ENCODE peak calls at places on chromosomes 12 and 14, in seven cellular contexts. E is cardiac fibroblast; Q is heart left ventricle; U is stimulated activated CD8-positive, alpha-beta memory T cell treated with anti-CD3 and anti-CD28 coated beads, Interleukin-4, amount 100 ng/mL, for 1 hour; K is gastrocnemius medialis; O is bronchial epithelial cell; W is NCI-H460. N is an unnamed sample.

GRCh38 chr12:125533434-125534029 is 468.3 kb downstream of the AACS start:
- DNase-seq in U (no peak), Q (peak; percentile 25), O (no peak), K (no peak), W (peak; percentile 18), E (no peak), N (peak; percentile 4)

GRCh38 chr14:71063351-71063750 is 156.1 kb downstream of the PCNX1 start:
- DNase-seq in O (peak; percentile 13), Q (no peak), U (no peak), K (no peak), W (peak; percentile 21), E (no peak), N (no peak)

GRCh38 chr12:13181375-13182070 is 15.0 kb upstream of the EMP1 start:
- DNase-seq in Q (no peak), O (no peak), K (no peak), W (no peak), U (no peak), E (no peak), N (no peak)

GRCh38 chr12:55929306-55929791 is 1.6 kb upstream of the DGKA start:
- DNase-seq in K (peak; percentile 21), W (no peak), O (no peak), U (peak; percentile 70), Q (no peak), E (no peak), N (no peak)

GRCh38 chr14:79369359-79370332 is 841.7 kb downstream of the DIO2 start:
- DNase-seq in E (peak; percentile 95), W (peak; percentile 81), K (no peak), Q (no peak), U (no peak), O (peak; percentile 98), N (peak; percentile 6)

GRCh38 chr12:42641231-42641630 is 51.7 kb upstream of the PRICKLE1 start:
- DNase-seq in U (no peak), W (no peak), K (no peak), Q (no peak), E (peak; percentile 18), O (no peak), N (no peak)

GRCh38 chr14:99702115-99702514 is 18.0 kb downstream of the CYP46A1 start:
- DNase-seq in E (no peak), W (no peak), O (no peak), U (no peak), Q (no peak), K (no peak), N (no peak)

GRCh38 chr14:93085916-93086315 is 29.8 kb downstream of the ITPK1 start:
- DNase-seq in E (no peak), U (no peak), K (no peak), O (peak; percentile 83), W (peak; percentile 41), Q (no peak), N (no peak)

GRCh38 chr14:22403286-22403685 is 185.7 kb downstream of the DAD1 start:
- DNase-seq in Q (no peak), U (no peak), O (no peak), W (no peak), K (no peak), E (no peak), N (peak; percentile 71)

GRCh38 chr12:561908-562593 is 101.2 kb downstream of the NINJ2 start:
- DNase-seq in O (no peak), K (peak; percentile 55), E (no peak), W (no peak), U (no peak), Q (peak; percentile 75), N (no peak)

GRCh38 chr12:131124487-131125280 is 171.0 kb downstream of the ADGRD1 start:
- DNase-seq in U (no peak), Q (no peak), E (no peak), O (no peak), K (no peak), W (no peak), N (no peak)

GRCh38 chr12:91924827-91925226 is 220.8 kb downstream of the BTG1 start:
- DNase-seq in W (no peak), U (no peak), K (no peak), Q (no peak), O (no peak), E (no peak), N (no peak)

GRCh38 chr14:104214411-104214810 is 76.0 kb downstream of the KIF26A start:
- DNase-seq in Q (no peak), U (no peak), O (no peak), K (no peak), W (no peak), E (no peak), N (no peak)

GRCh38 chr12:59077153-59077930 is 157.0 kb upstream of the LRIG3 start:
- DNase-seq in O (peak; percentile 94), E (peak; percentile 77), W (no peak), Q (no peak), K (no peak), U (no peak), N (peak; percentile 52)

GRCh38 chr14:36313898-36314297 is 6.5 kb downstream of the MBIP start:
- DNase-seq in Q (no peak), O (peak; percentile 29), E (no peak), K (no peak), U (no peak), W (no peak), N (no peak)

GRCh38 chr12:121568971-121569808 is 11.6 kb downstream of the KDM2B start:
- DNase-seq in W (no peak), E (peak; percentile 69), K (peak; percentile 41), Q (peak; percentile 63), U (no peak), O (no peak), N (peak; percentile 93)

GRCh38 chr12:52037248-52037861 is 13.9 kb upstream of the NR4A1 start:
- DNase-seq in E (peak; percentile 74), Q (peak; percentile 70), W (no peak), U (no peak), O (no peak), K (peak; percentile 62), N (no peak)

GRCh38 chr14:95317817-95318343 is 1.8 kb downstream of the CLMN start:
- DNase-seq in E (no peak), K (no peak), U (no peak), W (no peak), Q (no peak), O (no peak), N (no peak)

GRCh38 chr12:124498178-124498869 is 69.1 kb downstream of the NCOR2 start:
- DNase-seq in E (peak; percentile 94), O (no peak), K (no peak), W (no peak), Q (no peak), U (no peak), N (no peak)

GRCh38 chr14:21704340-21704737 is 30.7 kb upstream of the OR4E1 start:
- DNase-seq in W (no peak), O (no peak), Q (no peak), E (no peak), U (no peak), K (no peak), N (no peak)

GRCh38 chr12:8662592-8662991 is at the start of gene MFAP5:
- DNase-seq in K (peak; percentile 51), U (no peak), W (no peak), O (peak; percentile 72), Q (peak; percentile 34), E (peak; percentile 75), N (peak; percentile 91)

GRCh38 chr12:26114720-26115406 is 10.0 kb downstream of the BHLHE41 start:
- DNase-seq in K (no peak), O (no peak), E (no peak), U (no peak), W (no peak), Q (no peak), N (no peak)

GRCh38 chr12:79371226-79371625 is 319.5 kb downstream of the PAWR start:
- DNase-seq in U (no peak), E (no peak), O (no peak), W (no peak), K (no peak), Q (no peak), N (no peak)

GRCh38 chr12:104736307-104736706 is 221.8 kb downstream of the SLC41A2 start:
- DNase-seq in Q (no peak), O (no peak), W (no peak), K (no peak), E (peak; percentile 89), U (no peak), N (no peak)

GRCh38 chr12:57864382-57864781 is 17.9 kb upstream of the CTDSP2 start:
- DNase-seq in W (no peak), O (no peak), Q (no peak), K (no peak), U (no peak), E (no peak), N (peak; percentile 64)

GRCh38 chr12:89540586-89540985 is 14.7 kb upstream of the POC1B start:
- DNase-seq in E (no peak), O (no peak), Q (no peak), W (no peak), U (no peak), K (no peak), N (no peak)

GRCh38 chr12:77161944-77162343 is 96.6 kb upstream of the E2F7 start:
- DNase-seq in W (no peak), O (no peak), Q (no peak), U (no peak), K (no peak), E (no peak), N (no peak)

GRCh38 chr12:122668268-122668667 is 34.9 kb downstream of the HCAR2 start:
- DNase-seq in O (no peak), K (no peak), E (no peak), W (no peak), Q (no peak), U (no peak), N (no peak)

GRCh38 chr12:52022841-52023181 is 16.1 kb downstream of the TAMALIN start:
- DNase-seq in O (no peak), E (no peak), K (no peak), U (no peak), W (no peak), Q (peak; percentile 40), N (no peak)

GRCh38 chr12:24561882-24562760 is 386.8 kb downstream of the BCAT1 start:
- DNase-seq in U (no peak), W (no peak), O (peak; percentile 3), E (peak; percentile 59), K (no peak), Q (peak; percentile 76), N (peak; percentile 48)

GRCh38 chr12:15886372-15887042 is 4.3 kb downstream of the STRAP start:
- DNase-seq in O (no peak), K (no peak), U (no peak), W (no peak), Q (no peak), E (no peak), N (no peak)

GRCh38 chr14:30896435-30896834 is 22.1 kb downstream of the COCH start:
- DNase-seq in K (no peak), E (no peak), Q (no peak), W (no peak), U (no peak), O (no peak), N (no peak)

GRCh38 chr14:55111122-55111705 is 17.8 kb upstream of the LGALS3 start:
- DNase-seq in O (no peak), U (no peak), E (no peak), Q (no peak), W (no peak), K (no peak), N (no peak)

GRCh38 chr12:69097619-69098368 is 141.6 kb upstream of the CPSF6 start:
- DNase-seq in O (peak; percentile 39), U (no peak), E (peak; percentile 12), W (no peak), K (no peak), Q (no peak), N (peak; percentile 53)

GRCh38 chr12:54935235-54935951 is 49.2 kb downstream of the TESPA1 start:
- DNase-seq in Q (no peak), K (no peak), O (peak; percentile 99), U (no peak), E (peak; percentile 86), W (peak; percentile 82), N (peak; percentile 39)

GRCh38 chr14:37417833-37418232 is 177.2 kb downstream of the FOXA1 start:
- DNase-seq in Q (no peak), W (no peak), E (no peak), U (no peak), K (no peak), O (no peak), N (no peak)

GRCh38 chr12:51798507-51798906 is 50.0 kb downstream of the FIGNL2 start:
- DNase-seq in O (peak; percentile 17), W (no peak), E (no peak), U (no peak), Q (no peak), K (no peak), N (peak; percentile 52)

GRCh38 chr14:69443296-69443805 is 41.2 kb upstream of the PLEKHD1 start:
- DNase-seq in Q (no peak), K (no peak), W (no peak), E (no peak), O (peak; percentile 34), U (no peak), N (no peak)

N was measured in myocyte.